ENCODE peak calls at places on chromosomes 1 and 21, in four cellular contexts. Q is aorta, R is fibroblast of lung, Y is body of pancreas. S is an unnamed sample.

GRCh38 chr21:32772281-32773047 is 909 bp upstream of the PAXBP1 start:
- DNase-seq in Q (peak), R (no peak), Y (peak), S (peak)

GRCh38 chr1:200922406-200922805 is 27.7 kb downstream of the INAVA start:
- DNase-seq in Q (no peak), R (no peak), Y (no peak), S (no peak)

GRCh38 chr1:7379445-7379971 is 391.6 kb upstream of the VAMP3 start:
- DNase-seq in Q (peak), R (peak), Y (no peak), S (no peak)

GRCh38 chr1:30934613-30935012 is 26.1 kb upstream of the SDC3 start:
- DNase-seq in Q (no peak), R (no peak), Y (no peak), S (no peak)

GRCh38 chr1:76073471-76073870 is 1.1 kb upstream of the ST6GALNAC3 start:
- DNase-seq in Q (no peak), R (peak), Y (no peak), S (no peak)

GRCh38 chr1:78432016-78432415 is 58.8 kb upstream of the PTGFR start:
- DNase-seq in Q (no peak), R (no peak), Y (no peak), S (no peak)

GRCh38 chr1:220137006-220137794 is 43.3 kb downstream of the IARS2 start:
- DNase-seq in Q (no peak), R (no peak), Y (no peak), S (peak)

GRCh38 chr1:119279441-119280415 is 88.9 kb upstream of the HAO2 start:
- DNase-seq in Q (no peak), R (peak), Y (no peak), S (no peak)

GRCh38 chr1:50959303-50959912 is 659 bp downstream of the FAF1 start:
- DNase-seq in Q (no peak), R (peak), Y (no peak), S (peak)

GRCh38 chr1:67766117-67766978 is 66.9 kb downstream of the GNG12 start:
- DNase-seq in Q (peak), R (peak), Y (peak), S (peak)

GRCh38 chr1:18537386-18538306 is 56.9 kb downstream of the KLHDC7A start:
- DNase-seq in Q (no peak), R (no peak), Y (peak), S (no peak)

GRCh38 chr21:42094811-42095210 is 23.7 kb downstream of the UMODL1 start:
- DNase-seq in Q (no peak), R (no peak), Y (no peak), S (no peak)

GRCh38 chr1:226661271-226661670 is 77.8 kb downstream of the ITPKB start:
- DNase-seq in Q (peak), R (no peak), Y (no peak), S (no peak)

GRCh38 chr21:45370575-45370974 is 34.4 kb upstream of the COL18A1 start:
- DNase-seq in Q (no peak), R (peak), Y (no peak), S (no peak)

GRCh38 chr1:115814685-115815398 is 26.1 kb downstream of the NHLH2 start:
- DNase-seq in Q (no peak), R (no peak), Y (no peak), S (no peak)

GRCh38 chr1:12080156-12080555 is 17.1 kb downstream of the TNFRSF8 start:
- DNase-seq in Q (no peak), R (no peak), Y (no peak), S (no peak)

GRCh38 chr1:94071391-94071790 is 49.6 kb downstream of the ABCA4 start:
- DNase-seq in Q (no peak), R (no peak), Y (no peak), S (no peak)

GRCh38 chr21:31873275-31873695 is 465 bp downstream of the HUNK start:
- DNase-seq in Q (no peak), R (no peak), Y (no peak), S (no peak)

GRCh38 chr1:240169188-240169587 is 77.5 kb downstream of the FMN2 start:
- DNase-seq in Q (no peak), R (peak), Y (no peak), S (no peak)

GRCh38 chr1:236159704-236160539 is 17.6 kb downstream of the GPR137B start:
- DNase-seq in Q (no peak), R (no peak), Y (no peak), S (peak)

GRCh38 chr1:109918077-109918606 is 7.5 kb downstream of the CSF1 start:
- DNase-seq in Q (no peak), R (no peak), Y (no peak), S (no peak)

DNA sequence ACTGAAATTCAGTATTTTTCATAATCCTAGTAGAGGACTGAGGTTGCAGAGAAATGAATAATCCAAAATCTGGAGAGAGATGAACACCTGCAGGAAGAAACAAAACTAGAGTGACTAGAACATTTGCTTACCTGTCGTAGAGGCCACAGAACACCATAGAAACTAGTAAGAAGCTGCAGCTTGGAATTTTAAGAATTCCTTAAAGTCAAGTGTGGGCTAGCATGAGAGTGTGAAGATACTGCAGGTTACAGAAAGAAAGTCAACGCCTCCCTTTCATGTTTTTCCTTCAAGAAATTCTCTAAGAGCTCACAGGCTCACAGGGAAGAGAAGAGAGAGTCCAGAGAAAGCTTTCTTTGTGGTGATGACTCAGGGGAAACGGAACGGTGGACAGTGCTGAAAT is 633.7 kb downstream of the LRRIQ3 start:
- DNase-seq in Q (no peak), R (no peak), Y (no peak), S (no peak)
- H3K4me3 ChIP-seq in Q (no peak), R (no peak), Y (no peak), S (no peak)

DNA sequence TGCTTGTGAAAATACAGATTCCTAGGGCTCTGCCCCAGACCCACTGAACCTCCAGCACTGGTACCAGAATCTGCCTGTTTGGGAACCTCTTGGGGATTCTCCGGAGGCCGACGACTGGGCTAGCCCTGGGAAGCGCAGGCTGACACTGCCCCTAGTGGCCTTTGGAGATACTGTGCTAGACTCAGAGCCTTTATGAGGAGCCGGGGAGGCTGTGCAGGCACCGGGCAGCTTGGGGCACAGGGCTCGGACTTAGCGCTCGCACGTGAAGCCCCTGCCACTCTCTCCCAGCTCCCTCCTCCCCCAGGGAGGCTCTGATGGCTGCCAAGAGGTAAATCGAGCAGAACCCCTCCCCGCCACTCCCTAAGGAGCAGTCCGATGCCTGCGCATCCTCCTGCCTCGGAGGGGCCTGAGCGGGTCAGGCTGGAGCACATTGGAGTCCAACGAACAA is 144.6 kb upstream of the TNR start:
- DNase-seq in Q (peak), R (peak), Y (peak), S (no peak)
- H3K4me3 ChIP-seq in Q (no peak), R (no peak), Y (no peak), S (no peak)

GRCh38 chr1:203351037-203351625 is at the start of gene FMOD:
- DNase-seq in Q (peak), R (peak), Y (peak), S (no peak)
- H3K4me3 ChIP-seq in Q (peak), R (no peak), Y (no peak), S (no peak)

GRCh38 chr1:233326319-233326994 is 1.1 kb upstream of the MAP3K21 start:
- DNase-seq in Q (peak), R (no peak), Y (no peak), S (no peak)
- H3K4me3 ChIP-seq in Q (no peak), R (no peak), Y (no peak), S (no peak)

DNA sequence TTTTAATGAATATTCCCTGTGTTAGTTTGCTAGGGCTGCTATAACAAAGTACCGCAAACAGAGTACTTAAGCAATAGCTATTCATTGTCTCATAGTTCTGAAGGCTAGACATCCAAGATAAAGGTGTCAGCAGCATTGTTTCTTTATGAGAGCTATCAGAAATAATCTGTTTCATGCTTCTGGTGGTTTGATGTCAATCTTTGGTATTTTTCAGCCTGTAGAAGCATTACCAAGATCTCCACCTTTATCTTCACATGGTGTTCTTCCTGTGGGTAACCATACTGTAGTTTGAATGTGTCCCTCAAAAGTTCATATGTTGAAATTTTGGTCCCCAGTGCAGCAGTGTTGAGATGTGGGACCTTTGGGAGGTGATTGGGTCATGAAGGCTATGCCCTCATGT is 7.4 kb downstream of the RBM11 start:
- DNase-seq in Q (no peak), R (no peak), Y (no peak), S (no peak)
- H3K4me3 ChIP-seq in Q (no peak), R (no peak), Y (no peak), S (no peak)

DNA sequence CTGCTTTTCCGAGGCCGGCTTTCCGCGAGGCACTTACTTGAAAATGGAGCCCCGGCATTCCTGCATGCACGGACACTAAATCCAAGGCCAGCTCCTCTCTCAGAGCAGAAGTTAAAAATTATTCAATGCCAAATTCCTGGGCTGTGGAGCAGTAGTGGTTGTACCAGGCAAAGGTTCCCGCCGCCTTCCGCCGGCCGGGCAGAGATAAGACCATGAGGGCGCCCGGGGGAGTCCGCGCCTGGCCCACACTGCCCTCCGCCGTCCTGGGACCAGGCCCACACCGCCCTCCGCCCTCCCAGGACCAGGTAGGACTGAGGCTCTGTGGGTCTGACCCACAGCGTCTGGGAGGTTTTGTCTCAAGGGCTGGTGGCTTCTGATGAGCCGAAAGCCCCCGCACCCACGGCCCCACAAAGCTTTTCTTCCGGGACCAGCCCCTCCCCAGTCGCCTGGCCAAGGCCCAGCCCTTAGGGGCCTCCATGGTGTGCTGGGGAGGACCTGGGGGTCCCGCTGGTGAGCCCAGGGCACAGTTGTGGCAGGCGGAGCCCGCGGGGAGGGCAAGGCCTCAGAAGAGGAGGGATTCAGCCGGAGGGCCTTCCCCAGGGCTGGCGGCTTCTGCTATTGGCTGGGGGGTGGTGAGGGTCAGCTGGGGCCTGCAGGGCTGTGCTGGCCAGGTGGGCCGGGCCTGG is 12.7 kb upstream of the C1orf159 start:
- DNase-seq in Q (no peak), R (no peak), Y (peak), S (no peak)
- H3K4me3 ChIP-seq in Q (no peak), R (no peak), Y (no peak), S (no peak)

GRCh38 chr1:224168859-224169380 is 14.1 kb upstream of the DEGS1 start:
- DNase-seq in Q (peak), R (peak), Y (no peak), S (peak)
- H3K4me3 ChIP-seq in Q (no peak), R (no peak), Y (no peak), S (no peak)